ENCODE peak calls at places on chromosome 3, in seven cellular contexts. N is A549, L is H1, F is endothelial cell of umbilical vein, R is HepG2, K is GM12878, H is K562. Y is an unnamed sample.

GRCh38 chr3:69649713-69650419 is 89.4 kb upstream of the MITF start:
- DNase-seq in K (no peak), R (no peak), F (peak), H (no peak), N (no peak), L (no peak), Y (no peak)

GRCh38 chr3:195446359-195446758 is 3.5 kb upstream of the ACAP2 start:
- DNase-seq in N (no peak), H (no peak), R (no peak), K (no peak), L (no peak), F (no peak), Y (no peak)

GRCh38 chr3:72390841-72391240 is 457.4 kb downstream of the SHQ1 start:
- DNase-seq in R (no peak), H (no peak), N (no peak), L (no peak), F (no peak), K (no peak), Y (no peak)

GRCh38 chr3:135973846-135974245 is 8.3 kb downstream of the PPP2R3A start:
- DNase-seq in H (no peak), F (no peak), L (no peak), K (no peak), R (no peak), N (no peak), Y (no peak)

GRCh38 chr3:138625707-138626365 is 17.3 kb downstream of the FAIM start:
- DNase-seq in R (no peak), K (peak), L (no peak), N (no peak), H (no peak), F (peak), Y (no peak)

GRCh38 chr3:32238027-32238815 is at the start of gene CMTM8:
- DNase-seq in H (peak), F (peak), N (peak), R (peak), L (peak), K (no peak), Y (peak)

GRCh38 chr3:195893121-195893449 is 15.3 kb downstream of the TNK2 start:
- DNase-seq in H (no peak), N (no peak), L (no peak), F (no peak), K (no peak), R (no peak), Y (no peak)

GRCh38 chr3:147387550-147388394 is 18.6 kb downstream of the ZIC4 start:
- DNase-seq in K (no peak), R (no peak), F (no peak), N (no peak), L (peak), H (no peak), Y (no peak)

GRCh38 chr3:13112521-13113345 is 39.5 kb upstream of the IQSEC1 start:
- DNase-seq in R (no peak), H (no peak), N (no peak), F (no peak), K (no peak), L (no peak), Y (no peak)

GRCh38 chr3:34727700-34728099 is 911.6 kb upstream of the ARPP21 start:
- DNase-seq in H (no peak), L (no peak), N (peak), F (no peak), K (peak), R (peak), Y (no peak)

GRCh38 chr3:131072845-131073244 is 46.2 kb downstream of the NEK11 start:
- DNase-seq in R (no peak), K (no peak), L (no peak), F (no peak), N (no peak), H (peak), Y (peak)

GRCh38 chr3:8320711-8321458 is 180.7 kb upstream of the LMCD1 start:
- DNase-seq in N (no peak), K (no peak), H (no peak), R (no peak), L (no peak), F (no peak), Y (no peak)

GRCh38 chr3:110174908-110175307 is 837.6 kb upstream of the DPPA4 start:
- DNase-seq in N (no peak), H (no peak), K (no peak), F (no peak), L (no peak), R (no peak), Y (no peak)

GRCh38 chr3:127275287-127275781 is 12.5 kb downstream of the PRR20G start:
- DNase-seq in F (no peak), R (no peak), L (no peak), N (no peak), K (no peak), H (no peak), Y (no peak)

GRCh38 chr3:161215186-161215585 is 5.9 kb upstream of the NMD3 start:
- DNase-seq in H (no peak), L (no peak), K (no peak), F (no peak), N (no peak), R (peak), Y (no peak)

GRCh38 chr3:124360626-124361025 is 368.7 kb upstream of the ROPN1 start:
- DNase-seq in F (no peak), R (no peak), H (no peak), L (no peak), N (no peak), K (no peak), Y (no peak)

GRCh38 chr3:97658670-97659285 is 105.8 kb upstream of the ARL6 start:
- DNase-seq in F (peak), N (peak), R (peak), L (no peak), H (peak), K (no peak), Y (peak)

GRCh38 chr3:72339750-72340025 is 508.6 kb downstream of the SHQ1 start:
- DNase-seq in F (no peak), H (no peak), L (no peak), R (no peak), N (no peak), K (no peak), Y (no peak)

GRCh38 chr3:187264051-187264450 is 27.5 kb downstream of the MASP1 start:
- DNase-seq in H (no peak), K (no peak), L (no peak), F (peak), N (peak), R (peak), Y (no peak)

GRCh38 chr3:103166890-103167289 is 732.1 kb downstream of the ZPLD1 start:
- DNase-seq in K (no peak), R (no peak), F (no peak), H (no peak), L (no peak), N (no peak), Y (no peak)

GRCh38 chr3:63232764-63233396 is 45.2 kb upstream of the SYNPR start:
- DNase-seq in K (no peak), R (no peak), F (no peak), H (no peak), L (no peak), N (no peak), Y (no peak)

GRCh38 chr3:122560680-122561079 is 3.4 kb downstream of the PARP9 start:
- DNase-seq in F (peak), N (peak), K (peak), H (peak), R (peak), L (no peak), Y (peak)

GRCh38 chr3:32450426-32450825 is 52.2 kb downstream of the CMTM6 start:
- DNase-seq in R (no peak), F (no peak), L (no peak), N (no peak), H (no peak), K (no peak), Y (no peak)

GRCh38 chr3:105829229-105829628 is 39.6 kb downstream of the CBLB start:
- DNase-seq in F (no peak), R (no peak), H (peak), L (no peak), K (no peak), N (no peak), Y (no peak)

GRCh38 chr3:177589921-177590336 is 392.6 kb upstream of the TBL1XR1 start:
- DNase-seq in H (no peak), F (peak), L (no peak), R (peak), N (peak), K (no peak), Y (no peak)

GRCh38 chr3:54902286-54902685 is 25.6 kb downstream of the LRTM1 start:
- DNase-seq in L (no peak), N (no peak), K (no peak), F (no peak), H (no peak), R (no peak), Y (no peak)

GRCh38 chr3:149575213-149575961 is 82.4 kb downstream of the WWTR1 start:
- DNase-seq in N (peak), R (peak), F (peak), L (no peak), K (no peak), H (no peak), Y (peak)

GRCh38 chr3:192129586-192129985 is 597.8 kb downstream of the FGF12 start:
- DNase-seq in F (no peak), L (no peak), N (no peak), R (no peak), K (no peak), H (no peak), Y (no peak)

GRCh38 chr3:192128922-192129321 is 598.4 kb downstream of the FGF12 start:
- DNase-seq in L (no peak), N (no peak), K (peak), F (no peak), R (peak), H (no peak), Y (no peak)

GRCh38 chr3:192133271-192133670 is 594.1 kb downstream of the FGF12 start:
- DNase-seq in H (no peak), L (no peak), N (no peak), F (no peak), K (no peak), R (no peak), Y (no peak)

GRCh38 chr3:192128060-192128459 is 599.3 kb downstream of the FGF12 start:
- DNase-seq in F (no peak), L (no peak), N (no peak), K (peak), H (no peak), R (no peak), Y (no peak)

DNA sequence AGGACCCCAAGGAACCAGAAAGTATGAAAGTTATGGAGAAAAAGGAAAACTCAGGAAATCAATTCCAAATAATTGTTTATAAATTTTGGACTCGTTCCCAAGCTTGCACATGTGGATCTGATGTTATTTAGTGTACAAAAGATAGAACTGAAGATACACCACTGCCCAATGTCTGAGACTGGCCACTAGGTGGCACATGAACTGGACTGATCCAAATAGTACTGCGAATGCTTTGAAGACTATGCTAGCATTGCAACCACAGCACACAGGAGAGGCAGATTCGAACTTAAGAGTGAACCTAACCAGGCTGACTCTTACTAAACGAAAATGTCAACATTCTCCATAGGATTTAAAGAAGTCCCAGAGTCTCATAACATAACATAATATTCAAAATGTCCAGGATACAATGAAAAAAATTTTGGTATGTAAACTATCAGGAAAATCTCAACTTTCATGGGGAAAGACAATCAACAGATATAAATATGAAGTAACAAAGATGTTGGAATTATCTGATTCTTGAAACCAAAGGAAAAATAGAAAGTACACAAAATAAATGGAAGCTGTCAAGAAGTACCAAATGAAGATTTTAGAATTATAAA is 596.7 kb downstream of the FGF12 start:
- DNase-seq in L (peak), N (peak), H (peak), K (peak), F (peak), R (peak), Y (peak)
- TF ChIP-seq CTCF in L (peak), N (peak), H (peak), K (peak), F (peak), R (peak), Y (peak)

DNA sequence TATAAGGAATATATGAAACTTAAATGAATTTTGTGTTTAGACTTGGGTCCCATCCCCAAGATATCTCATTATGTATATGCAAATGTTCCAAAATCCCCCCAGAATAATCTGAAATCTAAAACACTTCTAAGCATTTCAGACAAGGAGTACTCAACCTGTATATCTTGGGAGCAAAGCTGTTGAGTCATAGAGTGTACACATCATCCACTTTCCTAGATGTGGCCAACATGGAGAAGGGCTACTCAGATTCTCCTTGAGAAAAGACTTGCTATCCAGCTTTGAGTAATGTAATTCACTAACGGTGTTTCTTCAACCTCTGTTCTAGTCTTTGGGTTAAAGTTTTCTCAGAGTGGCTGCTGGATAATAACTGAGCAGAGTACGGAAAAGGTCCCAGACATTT is 215.5 kb upstream of the POU1F1 start:
- DNase-seq in H (no peak), F (no peak), L (no peak), R (no peak), K (no peak), N (no peak), Y (no peak)
- TF ChIP-seq MAX in H (no peak), F (no peak), L (no peak), R (no peak), K (no peak), N (no peak), Y (no peak)

GRCh38 chr3:146100825-146101444 is 60.0 kb downstream of the PLOD2 start:
- DNase-seq in F (peak), N (no peak), K (no peak), H (no peak), L (no peak), R (no peak), Y (no peak)
- TF ChIP-seq POLR2A in F (no peak), N (no peak), K (no peak), H (no peak), L (no peak), R (no peak), Y (no peak)

GRCh38 chr3:88057650-88058321 is 1.0 kb downstream of the CGGBP1 start:
- DNase-seq in L (no peak), K (no peak), F (peak), H (no peak), N (no peak), R (no peak), Y (no peak)
- TF ChIP-seq CTCF in L (no peak), K (no peak), F (no peak), H (peak), N (no peak), R (no peak), Y (no peak)

DNA sequence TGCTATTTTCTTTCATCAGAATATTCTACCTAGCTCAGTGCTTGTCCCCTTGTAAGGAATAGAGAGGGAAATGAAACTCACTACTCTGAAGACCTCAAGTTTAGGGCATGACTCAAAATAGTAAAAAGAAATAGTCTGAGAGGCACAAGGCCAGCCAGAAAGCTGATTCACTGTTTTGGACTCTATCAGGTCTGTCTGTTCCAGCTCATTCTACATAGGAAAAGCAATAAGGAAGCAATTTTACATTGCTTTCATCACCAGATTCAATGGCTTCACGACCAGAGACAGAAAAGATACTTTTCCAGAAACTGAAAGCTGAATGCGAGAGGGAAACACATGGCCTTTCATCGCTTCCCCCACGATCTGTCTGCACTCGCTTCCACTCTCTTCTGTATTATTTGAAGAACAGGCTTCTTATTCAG is 276.0 kb downstream of the GBE1 start:
- DNase-seq in N (no peak), L (no peak), H (no peak), R (no peak), K (peak), F (peak), Y (peak)
- TF ChIP-seq MAX in N (no peak), L (no peak), H (no peak), R (no peak), K (no peak), F (no peak), Y (peak)

GRCh38 chr3:37626722-37627565 is 234.7 kb upstream of the CTDSPL start:
- DNase-seq in F (no peak), H (no peak), K (no peak), L (no peak), N (no peak), R (no peak), Y (no peak)

GRCh38 chr3:37628711-37629301 is 232.9 kb upstream of the CTDSPL start:
- DNase-seq in K (no peak), H (no peak), R (no peak), N (no peak), L (no peak), F (no peak), Y (no peak)

GRCh38 chr3:37630441-37630840 is 231.2 kb upstream of the CTDSPL start:
- DNase-seq in F (no peak), N (no peak), K (no peak), L (no peak), H (no peak), R (no peak), Y (no peak)

GRCh38 chr3:37625690-37626089 is 236.0 kb upstream of the CTDSPL start:
- DNase-seq in R (no peak), H (no peak), L (no peak), F (no peak), K (no peak), N (no peak), Y (no peak)

GRCh38 chr3:37627951-37628620 is 233.6 kb upstream of the CTDSPL start:
- DNase-seq in R (no peak), N (no peak), F (no peak), K (peak), L (no peak), H (no peak), Y (no peak)
- TF ChIP-seq POLR2A in R (no peak), N (no peak), F (no peak), K (no peak), L (no peak), H (no peak), Y (no peak)

GRCh38 chr3:171839270-171839669 is 3.9 kb upstream of the TMEM212 start:
- DNase-seq in N (no peak), L (no peak), R (peak), K (no peak), H (no peak), F (no peak), Y (no peak)
- TF ChIP-seq CTCF in N (no peak), L (no peak), R (no peak), K (no peak), H (no peak), F (no peak), Y (no peak)

DNA sequence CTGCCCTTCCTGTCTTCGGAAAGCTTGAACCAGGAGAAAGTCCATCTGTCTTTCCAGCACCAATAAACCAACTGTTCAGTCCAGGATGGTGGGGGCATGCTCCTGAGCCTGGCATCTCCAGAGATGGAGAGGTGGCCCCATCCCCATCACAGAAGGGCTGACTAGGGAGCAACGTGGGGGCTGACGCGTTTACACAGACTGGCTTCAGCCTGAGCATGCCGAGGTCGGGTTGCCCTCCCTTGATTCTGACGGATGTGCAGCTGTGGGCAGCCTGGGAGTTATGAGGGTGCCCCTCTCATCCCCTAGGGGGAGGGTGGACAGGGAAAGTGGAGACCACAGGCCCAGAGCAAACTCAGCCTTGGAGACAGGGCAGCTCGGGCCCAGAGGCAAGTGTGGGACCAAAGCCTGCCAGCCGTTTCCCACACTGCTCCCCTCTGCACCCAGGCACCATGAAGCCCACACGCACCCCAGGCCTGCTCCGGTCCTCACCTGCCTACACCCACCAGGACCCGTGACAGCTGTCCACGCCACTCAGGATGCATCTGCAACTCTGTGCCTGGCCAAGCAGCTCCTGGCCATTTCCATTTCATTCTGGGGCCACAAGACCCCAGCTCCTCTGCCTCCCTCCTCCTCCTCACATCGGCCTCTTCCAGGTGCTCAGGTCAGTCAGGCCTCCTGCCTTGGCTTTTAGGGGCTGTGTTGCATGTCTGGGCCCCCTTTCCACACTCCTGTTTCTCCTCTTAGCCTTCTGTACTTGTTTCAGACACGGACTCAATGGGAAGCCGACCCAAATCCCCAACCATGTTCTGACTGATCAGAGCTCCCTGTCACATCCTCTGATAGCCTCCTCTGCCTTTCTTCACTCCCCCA is 48.2 kb upstream of the SLC41A3 start:
- DNase-seq in K (no peak), F (no peak), L (peak), H (no peak), N (no peak), R (no peak), Y (no peak)
- TF ChIP-seq MAX in K (no peak), F (no peak), L (no peak), H (no peak), N (no peak), R (no peak), Y (no peak)

Y was measured in NB4.